ENCODE peak calls at places on chromosomes 1 and 21, in seven cellular contexts. One of them, this sample, is unnamed.
A peak's percentile ranks its signal among the peaks of the same experiment; 100 is the strongest.

GRCh38 chr1:12230549-12231275 is 882 bp downstream of the VPS13D start:
- DNase-seq in DND-41: no peak
- DNase-seq in OCI-LY7: peak; percentile 29
- DNase-seq in H1: peak; percentile 64
- DNase-seq in GM23338: peak; percentile 56
- DNase-seq in K562: peak; percentile 64
- DNase-seq in fibroblast of lung: no peak
- DNase-seq in this sample: peak; percentile 93

GRCh38 chr21:42439284-42440186 is 35.8 kb downstream of the UBASH3A start:
- DNase-seq in fibroblast of lung: no peak
- DNase-seq in GM23338: no peak
- DNase-seq in OCI-LY7: no peak
- DNase-seq in K562: no peak
- DNase-seq in DND-41: no peak
- DNase-seq in H1: no peak
- DNase-seq in this sample: no peak

GRCh38 chr21:44759628-44760285 is 41.9 kb downstream of the UBE2G2 start:
- DNase-seq in K562: no peak
- DNase-seq in DND-41: no peak
- DNase-seq in fibroblast of lung: no peak
- DNase-seq in H1: no peak
- DNase-seq in OCI-LY7: no peak
- DNase-seq in GM23338: no peak
- DNase-seq in this sample: peak; percentile 78

GRCh38 chr1:69568435-69569280 is 936 bp downstream of the LRRC7 start:
- DNase-seq in OCI-LY7: no peak
- DNase-seq in H1: peak; percentile 51
- DNase-seq in GM23338: peak; percentile 37
- DNase-seq in K562: peak; percentile 26
- DNase-seq in fibroblast of lung: no peak
- DNase-seq in DND-41: no peak
- DNase-seq in this sample: peak; percentile 76

GRCh38 chr1:67771152-67771551 is 62.1 kb downstream of the GNG12 start:
- DNase-seq in H1: no peak
- DNase-seq in K562: peak; percentile 57
- DNase-seq in GM23338: peak; percentile 68
- DNase-seq in fibroblast of lung: peak; percentile 58
- DNase-seq in OCI-LY7: peak; percentile 51
- DNase-seq in DND-41: no peak
- DNase-seq in this sample: peak; percentile 79

GRCh38 chr1:18870325-18870865 is 10.9 kb upstream of the TAS1R2 start:
- DNase-seq in H1: no peak
- DNase-seq in OCI-LY7: no peak
- DNase-seq in GM23338: peak; percentile 17
- DNase-seq in K562: no peak
- DNase-seq in DND-41: no peak
- DNase-seq in fibroblast of lung: no peak
- DNase-seq in this sample: peak; percentile 26

GRCh38 chr1:212132040-212132439 is 96.5 kb downstream of the DTL start:
- DNase-seq in OCI-LY7: no peak
- DNase-seq in GM23338: no peak
- DNase-seq in fibroblast of lung: no peak
- DNase-seq in H1: no peak
- DNase-seq in K562: no peak
- DNase-seq in DND-41: no peak
- DNase-seq in this sample: no peak

GRCh38 chr1:198238121-198238520 is 81.3 kb downstream of the NEK7 start:
- DNase-seq in OCI-LY7: peak; percentile 11
- DNase-seq in DND-41: no peak
- DNase-seq in GM23338: no peak
- DNase-seq in fibroblast of lung: no peak
- DNase-seq in K562: no peak
- DNase-seq in H1: no peak
- DNase-seq in this sample: no peak

GRCh38 chr1:14300991-14301703 is 297.3 kb upstream of the KAZN start:
- DNase-seq in OCI-LY7: no peak
- DNase-seq in H1: no peak
- DNase-seq in DND-41: no peak
- DNase-seq in GM23338: no peak
- DNase-seq in K562: no peak
- DNase-seq in fibroblast of lung: peak; percentile 19
- DNase-seq in this sample: no peak

GRCh38 chr1:169604781-169605560 is 18.7 kb upstream of the F5 start:
- DNase-seq in DND-41: peak; percentile 74
- DNase-seq in K562: no peak
- DNase-seq in fibroblast of lung: no peak
- DNase-seq in OCI-LY7: no peak
- DNase-seq in H1: no peak
- DNase-seq in GM23338: no peak
- DNase-seq in this sample: no peak

GRCh38 chr1:189899686-189900495 is 577.8 kb downstream of the BRINP3 start:
- DNase-seq in K562: no peak
- DNase-seq in DND-41: no peak
- DNase-seq in H1: no peak
- DNase-seq in GM23338: peak; percentile 61
- DNase-seq in fibroblast of lung: no peak
- DNase-seq in OCI-LY7: no peak
- DNase-seq in this sample: no peak

GRCh38 chr1:204190212-204191211 is 5.8 kb downstream of the KISS1 start:
- DNase-seq in OCI-LY7: no peak
- DNase-seq in DND-41: peak; percentile 6
- DNase-seq in K562: peak; percentile 28
- DNase-seq in GM23338: peak; percentile 73
- DNase-seq in fibroblast of lung: peak; percentile 69
- DNase-seq in H1: peak; percentile 84
- DNase-seq in this sample: peak; percentile 88

GRCh38 chr1:119139393-119139792 is 1.1 kb downstream of the WARS2 start:
- DNase-seq in GM23338: peak; percentile 23
- DNase-seq in fibroblast of lung: no peak
- DNase-seq in OCI-LY7: peak; percentile 53
- DNase-seq in K562: no peak
- DNase-seq in DND-41: no peak
- DNase-seq in H1: no peak
- DNase-seq in this sample: no peak

GRCh38 chr1:247681288-247681897 is 1.9 kb upstream of the OR13G1 start:
- DNase-seq in fibroblast of lung: peak; percentile 2
- DNase-seq in DND-41: peak; percentile 53
- DNase-seq in GM23338: peak; percentile 97
- DNase-seq in H1: peak; percentile 68
- DNase-seq in K562: peak; percentile 55
- DNase-seq in OCI-LY7: peak; percentile 54
- DNase-seq in this sample: no peak

GRCh38 chr1:145863272-145863671 is 4.4 kb upstream of the PIAS3 start:
- DNase-seq in GM23338: no peak
- DNase-seq in H1: no peak
- DNase-seq in DND-41: no peak
- DNase-seq in OCI-LY7: no peak
- DNase-seq in K562: no peak
- DNase-seq in fibroblast of lung: peak; percentile 23
- DNase-seq in this sample: no peak

GRCh38 chr1:49765034-49765433 is 258.7 kb downstream of the AGBL4 start:
- DNase-seq in fibroblast of lung: no peak
- DNase-seq in DND-41: no peak
- DNase-seq in GM23338: peak; percentile 1
- DNase-seq in OCI-LY7: no peak
- DNase-seq in H1: peak; percentile 51
- DNase-seq in K562: no peak
- DNase-seq in this sample: no peak

GRCh38 chr1:35269190-35269988 is 880 bp downstream of the ZMYM4 start:
- DNase-seq in OCI-LY7: peak; percentile 17
- DNase-seq in fibroblast of lung: peak; percentile 25
- DNase-seq in K562: no peak
- DNase-seq in GM23338: peak; percentile 31
- DNase-seq in DND-41: peak; percentile 30
- DNase-seq in H1: peak; percentile 47
- DNase-seq in this sample: peak; percentile 62

GRCh38 chr1:201999625-202000238 is 10.7 kb upstream of the ELF3 start:
- DNase-seq in OCI-LY7: peak; percentile 59
- DNase-seq in H1: no peak
- DNase-seq in fibroblast of lung: peak; percentile 52
- DNase-seq in K562: peak; percentile 76
- DNase-seq in GM23338: peak; percentile 90
- DNase-seq in DND-41: peak; percentile 35
- DNase-seq in this sample: peak; percentile 93

GRCh38 chr21:38123626-38124025 is 133.2 kb upstream of the KCNJ15 start:
- DNase-seq in OCI-LY7: no peak
- DNase-seq in H1: no peak
- DNase-seq in DND-41: no peak
- DNase-seq in K562: no peak
- DNase-seq in fibroblast of lung: no peak
- DNase-seq in GM23338: no peak
- DNase-seq in this sample: no peak

GRCh38 chr1:208069908-208070307 is 159.0 kb upstream of the CD34 start:
- DNase-seq in DND-41: no peak
- DNase-seq in GM23338: no peak
- DNase-seq in OCI-LY7: no peak
- DNase-seq in H1: no peak
- DNase-seq in K562: no peak
- DNase-seq in fibroblast of lung: no peak
- DNase-seq in this sample: no peak

GRCh38 chr1:25003457-25004190 is 73.5 kb upstream of the RUNX3 start:
- DNase-seq in DND-41: no peak
- DNase-seq in H1: no peak
- DNase-seq in OCI-LY7: no peak
- DNase-seq in GM23338: no peak
- DNase-seq in K562: no peak
- DNase-seq in fibroblast of lung: no peak
- DNase-seq in this sample: peak; percentile 71

GRCh38 chr21:16573581-16573980 is 843.8 kb downstream of the USP25 start:
- DNase-seq in OCI-LY7: no peak
- DNase-seq in fibroblast of lung: peak; percentile 42
- DNase-seq in DND-41: no peak
- DNase-seq in H1: no peak
- DNase-seq in GM23338: no peak
- DNase-seq in K562: no peak
- DNase-seq in this sample: peak; percentile 81

GRCh38 chr21:34603002-34603709 is 11.8 kb downstream of the RCAN1 start:
- DNase-seq in OCI-LY7: peak; percentile 57
- DNase-seq in H1: peak; percentile 89
- DNase-seq in DND-41: peak; percentile 48
- DNase-seq in fibroblast of lung: peak; percentile 79
- DNase-seq in K562: peak; percentile 60
- DNase-seq in GM23338: peak; percentile 86
- DNase-seq in this sample: peak; percentile 86

GRCh38 chr1:176517484-176517883 is 54.5 kb downstream of the PAPPA2 start:
- DNase-seq in fibroblast of lung: no peak
- DNase-seq in OCI-LY7: no peak
- DNase-seq in H1: no peak
- DNase-seq in K562: no peak
- DNase-seq in DND-41: peak; percentile 65
- DNase-seq in GM23338: no peak
- DNase-seq in this sample: no peak

GRCh38 chr1:230243583-230244377 is 176.7 kb downstream of the GALNT2 start:
- DNase-seq in K562: no peak
- DNase-seq in DND-41: no peak
- DNase-seq in OCI-LY7: no peak
- DNase-seq in H1: peak; percentile 45
- DNase-seq in fibroblast of lung: peak; percentile 55
- DNase-seq in GM23338: no peak
- DNase-seq in this sample: peak; percentile 83

GRCh38 chr1:223731076-223731770 is 18.9 kb downstream of the CAPN2 start:
- DNase-seq in OCI-LY7: no peak
- DNase-seq in fibroblast of lung: peak; percentile 74
- DNase-seq in H1: no peak
- DNase-seq in DND-41: no peak
- DNase-seq in GM23338: no peak
- DNase-seq in K562: no peak
- DNase-seq in this sample: peak; percentile 93

DNA sequence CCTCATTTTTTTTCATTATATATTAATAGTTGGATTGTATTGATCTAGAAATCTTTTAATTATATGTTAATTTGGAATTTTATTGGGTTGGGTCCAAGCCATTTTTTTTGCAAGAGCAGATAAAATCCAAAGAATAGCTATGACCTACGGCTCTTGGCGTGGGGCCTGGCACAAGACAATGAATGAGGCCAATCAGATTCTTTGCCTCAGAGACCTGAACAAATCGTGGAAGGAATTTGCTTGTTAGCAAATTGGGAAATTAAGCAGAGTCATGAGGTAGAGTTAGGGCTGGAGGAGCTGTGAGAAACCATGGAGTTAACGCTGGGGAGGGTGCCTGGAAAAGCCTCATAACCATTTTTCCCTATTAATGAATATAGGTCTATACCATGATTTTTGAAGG is 40.1 kb downstream of the CAMSAP2 start:
- DNase-seq in K562: no peak
- DNase-seq in GM23338: no peak
- DNase-seq in OCI-LY7: no peak
- DNase-seq in fibroblast of lung: no peak
- DNase-seq in H1: no peak
- DNase-seq in DND-41: no peak
- DNase-seq in this sample: no peak
- H4K20me1 ChIP-seq in K562: no peaks in the 10 kb centered on the region
- H4K20me1 ChIP-seq in GM23338: no peaks in the 10 kb centered on the region
- H4K20me1 ChIP-seq in OCI-LY7: no peaks in the 10 kb centered on the region
- H4K20me1 ChIP-seq in fibroblast of lung: no peaks in the 10 kb centered on the region
- H4K20me1 ChIP-seq in H1: no peaks in the 10 kb centered on the region
- H4K20me1 ChIP-seq in DND-41: no peaks in the 10 kb centered on the region
- H4K20me1 ChIP-seq in this sample: peaks cover 22% of the 10 kb centered on the region

DNA sequence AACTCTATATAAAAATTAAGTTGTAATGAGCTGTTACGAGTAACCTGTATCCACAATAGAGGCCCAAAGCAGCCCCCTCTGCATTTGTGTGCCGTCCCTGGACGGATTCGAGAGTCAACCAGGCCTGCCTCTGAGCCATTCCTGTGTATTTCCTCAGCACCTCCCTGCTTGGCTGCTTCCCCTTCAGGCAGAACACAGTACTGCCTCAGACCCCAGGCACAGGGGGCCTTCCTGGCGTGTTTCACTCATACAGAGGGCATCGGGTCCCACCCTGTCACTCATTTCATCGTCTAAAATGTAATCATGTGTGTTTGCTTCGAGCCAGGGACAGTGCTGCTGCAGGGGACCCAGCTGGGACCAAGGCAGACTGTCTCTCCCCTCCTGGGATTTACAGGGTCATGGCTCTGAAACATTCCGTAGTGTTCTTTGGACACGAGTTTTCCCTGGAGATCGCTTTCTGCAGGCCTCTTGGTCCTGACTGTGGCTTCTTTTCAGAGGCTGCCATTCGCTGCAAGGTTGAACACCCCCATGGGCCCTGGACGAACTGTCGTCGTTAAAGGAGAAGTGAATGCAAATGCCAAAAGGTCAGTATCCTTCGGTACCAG is 19.4 kb downstream of the LGALS8 start:
- DNase-seq in fibroblast of lung: no peak
- DNase-seq in GM23338: peak; percentile 56
- DNase-seq in K562: no peak
- DNase-seq in H1: peak; percentile 52
- DNase-seq in DND-41: no peak
- DNase-seq in OCI-LY7: no peak
- DNase-seq in this sample: no peak
- TF ChIP-seq CTCF in fibroblast of lung: no peak
- TF ChIP-seq CTCF in GM23338: peak; percentile 38
- TF ChIP-seq CTCF in K562: no peak
- TF ChIP-seq CTCF in H1: peak; percentile 42
- TF ChIP-seq CTCF in DND-41: peak; percentile 30
- TF ChIP-seq CTCF in OCI-LY7: peak; percentile 28
- TF ChIP-seq CTCF in this sample: peak; percentile 19

GRCh38 chr1:15621975-15622374 is 4.7 kb downstream of the DDI2 start:
- DNase-seq in GM23338: no peak
- DNase-seq in K562: no peak
- DNase-seq in H1: no peak
- DNase-seq in DND-41: no peak
- DNase-seq in fibroblast of lung: peak; percentile 63
- DNase-seq in OCI-LY7: no peak
- DNase-seq in this sample: no peak
- H4K20me1 ChIP-seq in GM23338: peaks cover 57% of the 10 kb centered on the region
- H4K20me1 ChIP-seq in K562: peaks cover 9% of the 10 kb centered on the region
- H4K20me1 ChIP-seq in H1: peaks cover 20% of the 10 kb centered on the region
- H4K20me1 ChIP-seq in DND-41: peaks cover 54% of the 10 kb centered on the region
- H4K20me1 ChIP-seq in fibroblast of lung: peaks cover 2% of the 10 kb centered on the region
- H4K20me1 ChIP-seq in OCI-LY7: peaks cover 20% of the 10 kb centered on the region
- H4K20me1 ChIP-seq in this sample: peaks cover 38% of the 10 kb centered on the region

GRCh38 chr1:117674521-117675400 is 68.9 kb downstream of the TENT5C start:
- DNase-seq in fibroblast of lung: no peak
- DNase-seq in DND-41: no peak
- DNase-seq in H1: no peak
- DNase-seq in OCI-LY7: peak; percentile 87
- DNase-seq in K562: peak; percentile 55
- DNase-seq in GM23338: no peak
- DNase-seq in this sample: peak; percentile 90
- TF ChIP-seq CTCF in fibroblast of lung: no peak
- TF ChIP-seq CTCF in DND-41: peak; percentile 18
- TF ChIP-seq CTCF in H1: no peak
- TF ChIP-seq CTCF in OCI-LY7: peak; percentile 92
- TF ChIP-seq CTCF in K562: peak; percentile 93
- TF ChIP-seq CTCF in GM23338: peak; percentile 36
- TF ChIP-seq CTCF in this sample: peak; percentile 62

This sample was measured in osteoblast.